ENCODE peak calls at places on chromosomes 13 and 19, in four cellular contexts. A is GM23248, W is hepatocyte, C is HCT116. D is an unnamed sample. For H3K9me2, the result is how much of the 10 kb centered on the place peaks cover.

GRCh38 chr13:93767917-93768422 is 541.4 kb downstream of the GPC6 start:
- DNase-seq in C (no peak), A (no peak), W (peak), D (no peak)

GRCh38 chr19:17320435-17320834 is 11.1 kb downstream of the DDA1 start:
- DNase-seq in C (no peak), A (no peak), W (no peak), D (no peak)

GRCh38 chr19:3642296-3642695 is 15.7 kb upstream of the CACTIN start:
- DNase-seq in A (no peak), W (no peak), C (no peak), D (no peak)

GRCh38 chr19:23071087-23071511 is 45.7 kb upstream of the ZNF730 start:
- DNase-seq in C (no peak), A (peak), W (no peak), D (no peak)

GRCh38 chr13:72004236-72004635 is 137.2 kb upstream of the DACH1 start:
- DNase-seq in W (no peak), A (no peak), C (no peak), D (no peak)

GRCh38 chr13:97000295-97000925 is 6.1 kb upstream of the OXGR1 start:
- DNase-seq in W (no peak), A (peak), C (no peak), D (no peak)

GRCh38 chr13:32501058-32501457 is 37.5 kb downstream of the N4BP2L2 start:
- DNase-seq in A (no peak), W (no peak), C (no peak), D (no peak)

GRCh38 chr13:42155251-42155650 is 106.8 kb downstream of the DGKH start:
- DNase-seq in C (no peak), W (no peak), A (no peak), D (no peak)

GRCh38 chr13:39037410-39037879 is 444 bp downstream of the PROSER1 start:
- DNase-seq in A (peak), C (no peak), W (no peak), D (no peak)

GRCh38 chr13:94115054-94115453 is 364.4 kb downstream of the DCT start:
- DNase-seq in A (no peak), W (no peak), C (no peak), D (no peak)

GRCh38 chr13:109275848-109276247 is 510.5 kb downstream of the IRS2 start:
- DNase-seq in W (peak), A (peak), C (no peak), D (peak)

GRCh38 chr13:45615501-45616101 is at the start of gene ERICH6B:
- DNase-seq in W (peak), A (no peak), C (no peak), D (no peak)

GRCh38 chr13:99339736-99340392 is 32.7 kb upstream of the GPR183 start:
- DNase-seq in C (no peak), A (peak), W (no peak), D (no peak)

GRCh38 chr19:47511681-47512080 is 3.2 kb downstream of the NAPA start:
- DNase-seq in C (no peak), A (peak), W (no peak), D (no peak)

DNA sequence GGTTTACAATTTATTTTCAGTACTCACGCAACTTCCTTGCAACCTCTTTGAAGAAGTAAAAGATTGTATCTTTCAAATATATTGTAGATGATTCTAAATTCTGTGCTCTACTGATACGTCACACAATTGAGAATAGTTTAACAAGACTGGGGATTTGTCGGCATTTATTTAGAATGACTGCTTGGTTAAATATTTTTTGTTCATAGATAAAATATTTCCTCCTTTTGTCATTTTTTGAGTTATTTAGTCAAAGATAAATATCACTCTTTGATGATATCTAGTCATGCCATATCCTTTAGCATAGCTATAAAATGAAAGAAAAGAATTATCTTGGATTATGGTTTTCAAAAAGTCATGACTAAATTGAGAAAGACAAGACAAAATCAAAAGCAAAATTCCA is 2747.8 kb downstream of the PCDH9 start:
- DNase-seq in C (no peak), W (no peak), A (no peak), D (no peak)
- TF ChIP-seq EZH2phosphoT487 in C (no peak), W (no peak), A (no peak), D (no peak)

DNA sequence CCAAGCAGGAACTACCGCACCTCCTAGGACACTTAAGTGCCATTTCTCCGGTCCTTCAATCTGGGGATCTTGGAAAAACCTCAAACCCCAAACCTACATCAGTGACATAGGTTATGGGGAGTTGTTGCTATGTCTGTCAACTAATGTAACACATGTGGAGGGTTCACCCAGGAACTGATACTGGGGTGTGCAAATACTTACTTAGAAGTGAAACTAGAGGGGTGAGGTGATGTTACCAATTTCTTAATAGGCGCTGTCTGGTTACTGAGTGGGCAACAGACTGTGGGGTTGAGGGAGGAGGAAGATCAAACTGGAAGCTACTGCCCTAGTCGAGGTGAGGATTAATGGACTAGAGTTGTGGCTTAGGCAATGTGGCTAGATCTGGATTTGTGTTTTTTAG is 1.9 kb downstream of the ZNF586 start:
- DNase-seq in C (no peak), W (no peak), A (no peak), D (no peak)
- H3K4me3 ChIP-seq in C (no peak), W (no peak), A (no peak), D (no peak)

GRCh38 chr13:35874704-35875103 is 256.5 kb downstream of the DCLK1 start:
- DNase-seq in C (no peak), A (no peak), W (no peak), D (no peak)

GRCh38 chr13:35882722-35883497 is 248.3 kb downstream of the DCLK1 start:
- DNase-seq in C (no peak), A (no peak), W (no peak), D (no peak)

GRCh38 chr13:35876601-35877000 is 254.6 kb downstream of the DCLK1 start:
- DNase-seq in A (peak), C (no peak), W (no peak), D (no peak)

GRCh38 chr13:35881360-35881759 is 249.8 kb downstream of the DCLK1 start:
- DNase-seq in W (no peak), A (peak), C (no peak), D (no peak)

GRCh38 chr13:35879111-35879510 is 252.1 kb downstream of the DCLK1 start:
- DNase-seq in W (no peak), C (no peak), A (no peak), D (no peak)
- H3K9me2 ChIP-seq in W (under half), C (under half), A (under half), D (under half)

GRCh38 chr19:36009220-36009619 is 607 bp upstream of the SYNE4 start:
- DNase-seq in W (peak), A (peak), C (no peak), D (no peak)

GRCh38 chr19:36009633-36010379 is 1.2 kb upstream of the SYNE4 start:
- DNase-seq in W (no peak), A (no peak), C (no peak), D (no peak)

GRCh38 chr19:36006955-36007354 is 1.7 kb downstream of the SYNE4 start:
- DNase-seq in W (no peak), A (no peak), C (no peak), D (no peak)

GRCh38 chr19:36010402-36010801 is 1.8 kb upstream of the SYNE4 start:
- DNase-seq in C (no peak), W (no peak), A (no peak), D (no peak)

GRCh38 chr19:36008336-36008978 is at the start of gene SYNE4:
- DNase-seq in C (peak), A (peak), W (peak), D (no peak)
- TF ChIP-seq EZH2phosphoT487 in C (no peak), A (no peak), W (no peak), D (no peak)

GRCh38 chr19:13880059-13880672 is 3.2 kb downstream of the NANOS3 start:
- DNase-seq in W (peak), C (peak), A (peak), D (peak)
- H3K4me3 ChIP-seq in W (no peak), C (peak), A (peak), D (peak)

GRCh38 chr19:31408460-31409124 is 59.4 kb upstream of the TSHZ3 start:
- DNase-seq in A (peak), W (peak), C (no peak), D (no peak)
- H3K9me2 ChIP-seq in A (under half), W (under half), C (under half), D (under half)

GRCh38 chr19:39308531-39309304 is 11.9 kb downstream of the LRFN1 start:
- DNase-seq in W (peak), C (no peak), A (peak), D (no peak)
- TF ChIP-seq EZH2phosphoT487 in W (no peak), C (no peak), A (no peak), D (no peak)

DNA sequence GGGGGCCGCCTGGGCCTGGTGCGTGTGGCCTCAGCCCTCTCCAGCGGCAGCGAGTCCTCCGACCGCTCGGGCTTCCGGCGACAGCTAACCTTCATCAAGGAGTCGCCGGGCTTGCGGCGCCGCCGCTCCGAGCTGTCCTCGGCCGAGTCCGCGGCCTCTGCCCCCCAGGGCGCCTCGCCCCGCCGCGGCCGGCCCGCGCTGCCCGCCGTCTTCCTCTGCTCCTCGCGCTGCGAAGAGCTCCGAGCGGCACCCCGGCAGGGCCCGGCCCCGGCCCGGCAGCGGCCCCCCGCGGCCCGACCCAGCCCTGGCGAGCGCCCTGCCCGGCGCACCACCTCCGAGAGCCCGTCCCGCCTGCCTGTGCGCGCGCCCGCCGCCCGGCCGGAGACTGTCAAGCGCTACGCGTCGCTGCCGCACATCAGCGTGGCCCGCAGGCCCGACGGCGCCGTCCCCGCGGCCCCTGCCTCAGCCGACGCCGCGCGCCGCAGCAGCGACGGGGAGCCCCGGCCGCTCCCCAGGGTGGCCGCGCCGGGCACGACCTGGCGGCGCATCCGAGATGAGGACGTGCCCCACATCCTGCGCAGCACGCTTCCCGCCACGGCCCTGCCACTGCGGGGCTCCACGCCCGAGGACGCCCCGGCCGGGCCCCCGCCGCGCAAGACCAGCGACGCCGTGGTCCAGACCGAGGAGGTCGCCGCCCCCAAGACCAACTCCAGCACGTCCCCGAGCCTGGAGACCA is 9.6 kb downstream of the C19orf25 start:
- DNase-seq in A (peak), W (no peak), C (no peak), D (no peak)
- H3K4me3 ChIP-seq in A (peak), W (no peak), C (peak), D (no peak)

GRCh38 chr19:49857061-49857833 is 6.3 kb downstream of the PTOV1 start:
- DNase-seq in A (no peak), W (no peak), C (no peak), D (no peak)

GRCh38 chr19:49856574-49857021 is 5.6 kb downstream of the PTOV1 start:
- DNase-seq in C (no peak), A (no peak), W (no peak), D (no peak)

GRCh38 chr19:49858591-49858985 is 7.6 kb downstream of the PTOV1 start:
- DNase-seq in W (no peak), A (peak), C (no peak), D (no peak)

GRCh38 chr19:49859838-49860715 is 7.3 kb downstream of the PNKP start:
- DNase-seq in C (no peak), W (no peak), A (no peak), D (no peak)

GRCh38 chr19:49857834-49858590 is 7.1 kb downstream of the PTOV1 start:
- DNase-seq in A (no peak), W (no peak), C (no peak), D (peak)
- H3K9me2 ChIP-seq in A (under half), W (under half), C (under half), D (under half)

D was measured in OCI-LY7.